ENCODE peak calls at places on chromosomes 16 and 17, in ten cellular contexts. Y is right cardiac atrium; Z is neural crest cell; N is HTR-8/SVneo; Q is amygdala; C is stimulated activated CD4-positive, alpha-beta T cell treated with anti-CD3 and anti-CD28 coated beads, Interleukin-4, amount 100 ng/mL, for 48 hours; H is tibial nerve; F is activated CD4-positive, CD25-positive, alpha-beta regulatory T cell; X is HEK293T; A is NCI-H524. W is an unnamed sample.

GRCh38 chr17:36931096-36931696 is 6.1 kb upstream of the LHX1 start:
- DNase-seq in N (no peak), Y (no peak), A (no peak), H (no peak), C (no peak), F (no peak), Z (no peak), Q (no peak), X (no peak), W (no peak)

GRCh38 chr16:68338326-68339119 is 27.7 kb downstream of the PRMT7 start:
- DNase-seq in Z (no peak), C (no peak), H (no peak), N (no peak), X (no peak), Q (no peak), Y (no peak), A (no peak), F (no peak), W (no peak)

GRCh38 chr17:17205368-17206148 is 575 bp downstream of the PLD6 start:
- DNase-seq in A (peak; percentile 51), N (peak; percentile 80), Q (no peak), H (peak; percentile 36), Y (peak; percentile 52), C (peak; percentile 57), X (peak; percentile 70), F (peak; percentile 51), Z (no peak), W (peak; percentile 87)

GRCh38 chr17:37759014-37759637 is 14.3 kb upstream of the HNF1B start:
- DNase-seq in Q (no peak), H (no peak), A (no peak), Y (no peak), N (no peak), C (no peak), Z (no peak), F (no peak), X (no peak), W (no peak)

GRCh38 chr16:50301626-50302471 is 35.5 kb downstream of the ADCY7 start:
- DNase-seq in N (no peak), Q (no peak), F (no peak), Y (peak; percentile 59), H (no peak), X (no peak), A (no peak), C (no peak), Z (no peak), W (peak; percentile 92)

GRCh38 chr16:89193021-89193575 is 7.2 kb downstream of the SLC22A31 start:
- DNase-seq in Y (peak; percentile 78), N (no peak), A (no peak), H (no peak), Z (no peak), C (no peak), X (peak; percentile 93), Q (no peak), F (no peak), W (peak; percentile 70)

GRCh38 chr17:79505199-79505598 is 105.7 kb downstream of the RBFOX3 start:
- DNase-seq in X (no peak), F (no peak), Y (no peak), Q (no peak), C (no peak), H (no peak), A (no peak), N (no peak), Z (no peak), W (no peak)

GRCh38 chr17:75517277-75517865 is 1.0 kb downstream of the TSEN54 start:
- DNase-seq in X (no peak), Y (no peak), C (no peak), F (no peak), Q (no peak), N (no peak), H (no peak), Z (no peak), A (no peak), W (no peak)

GRCh38 chr16:47018223-47018891 is 44.9 kb upstream of the DNAJA2 start:
- DNase-seq in A (peak; percentile 73), H (no peak), X (peak; percentile 81), Q (no peak), N (peak; percentile 69), C (peak; percentile 28), F (no peak), Z (peak; percentile 35), Y (no peak), W (no peak)

GRCh38 chr16:73878616-73879015 is 418.0 kb upstream of the PSMD7 start:
- DNase-seq in X (peak; percentile 49), C (no peak), Z (no peak), N (peak; percentile 42), H (no peak), F (no peak), Y (no peak), Q (no peak), A (peak; percentile 84), W (peak; percentile 69)

GRCh38 chr17:64066709-64067108 is 46.3 kb upstream of the ICAM2 start:
- DNase-seq in X (no peak), F (no peak), Z (no peak), C (no peak), A (no peak), H (no peak), N (no peak), Y (no peak), Q (no peak), W (no peak)

GRCh38 chr17:77796201-77796860 is 162.2 kb upstream of the TNRC6C start:
- DNase-seq in C (no peak), H (no peak), F (no peak), X (no peak), Q (no peak), A (no peak), N (no peak), Y (no peak), Z (no peak), W (peak; percentile 87)

GRCh38 chr16:77993586-77993985 is 28.8 kb upstream of the CLEC3A start:
- DNase-seq in Z (no peak), A (peak; percentile 72), H (no peak), F (no peak), N (no peak), X (no peak), C (no peak), Q (no peak), Y (no peak), W (no peak)

GRCh38 chr16:28898266-28898665 is 20.0 kb downstream of the ATP2A1 start:
- DNase-seq in C (no peak), Q (no peak), F (no peak), X (no peak), A (no peak), Y (no peak), Z (no peak), H (no peak), N (no peak), W (no peak)

GRCh38 chr16:83661656-83662055 is 146.1 kb upstream of the HSBP1 start:
- DNase-seq in Z (no peak), C (no peak), A (no peak), Y (no peak), Q (no peak), N (no peak), X (no peak), H (no peak), F (no peak), W (no peak)

GRCh38 chr17:28379814-28380571 is 8.5 kb downstream of the SARM1 start:
- DNase-seq in H (no peak), Z (no peak), C (no peak), Y (no peak), N (peak; percentile 88), A (no peak), Q (no peak), F (no peak), X (no peak), W (no peak)

GRCh38 chr16:621526-622105 is 9.2 kb upstream of the WFIKKN1 start:
- DNase-seq in N (no peak), A (no peak), Q (no peak), F (no peak), H (no peak), X (no peak), C (no peak), Z (no peak), Y (no peak), W (no peak)

GRCh38 chr17:2195729-2196128 is 107.9 kb downstream of the SMG6 start:
- DNase-seq in Y (no peak), Q (no peak), N (no peak), Z (no peak), A (no peak), X (no peak), C (peak; percentile 67), F (no peak), H (no peak), W (no peak)

GRCh38 chr16:90031186-90031930 is 12.1 kb upstream of the DBNDD1 start:
- DNase-seq in N (no peak), F (no peak), Q (no peak), H (no peak), C (no peak), Z (no peak), A (no peak), Y (no peak), X (no peak), W (no peak)

GRCh38 chr17:63349478-63350000 is 96.6 kb downstream of the CYB561 start:
- DNase-seq in A (no peak), H (no peak), N (no peak), X (no peak), C (no peak), F (no peak), Q (no peak), Z (no peak), Y (no peak), W (peak; percentile 48)

W was measured in GM03348.